ENCODE peak calls at places on chromosomes 6 and 20, in four cellular contexts. K is AG09309; L is left lobe of liver; D is stimulated activated CD4-positive, alpha-beta T cell treated with anti-CD3 and anti-CD28 coated beads, Interleukin-15, amount 100 ng/mL, for 48 hours. M is an unnamed sample.

GRCh38 chr20:61746147-61746646 is 319.5 kb downstream of the TAF4 start:
- DNase-seq in K (no peak), L (no peak), D (no peak), M (no peak)

GRCh38 chr6:156780117-156780641 is 3.0 kb downstream of the ARID1B start:
- DNase-seq in K (peak), L (peak), D (peak), M (peak)

GRCh38 chr6:33752139-33753015 is 5.7 kb upstream of the IP6K3 start:
- DNase-seq in K (no peak), L (no peak), D (no peak), M (no peak)

GRCh38 chr6:39855356-39855995 is 63.3 kb downstream of the DAAM2 start:
- DNase-seq in K (no peak), L (no peak), D (no peak), M (no peak)

GRCh38 chr20:58028123-58028522 is 200.3 kb downstream of the ANKRD60 start:
- DNase-seq in K (no peak), L (no peak), D (no peak), M (no peak)

GRCh38 chr6:139448094-139448649 is 73.7 kb upstream of the CITED2 start:
- DNase-seq in K (no peak), L (no peak), D (no peak), M (no peak)

GRCh38 chr6:111565316-111566221 is 40.1 kb downstream of the TRAF3IP2 start:
- DNase-seq in K (no peak), L (no peak), D (peak), M (peak)

GRCh38 chr20:5065489-5066383 is 54.0 kb downstream of the PCNA start:
- DNase-seq in K (peak), L (peak), D (no peak), M (no peak)

GRCh38 chr6:14499804-14500203 is 382.2 kb downstream of the CD83 start:
- DNase-seq in K (peak), L (no peak), D (no peak), M (no peak)

GRCh38 chr6:33199687-33200233 is 705 bp downstream of the RXRB start:
- DNase-seq in K (no peak), L (no peak), D (no peak), M (peak)

GRCh38 chr20:54065601-54066038 is 4.8 kb downstream of the BCAS1 start:
- DNase-seq in K (no peak), L (no peak), D (no peak), M (no peak)

GRCh38 chr20:49268600-49269365 is 9.1 kb downstream of the ZNFX1 start:
- DNase-seq in K (no peak), L (no peak), D (no peak), M (peak)

GRCh38 chr6:49888742-49889431 is 22.6 kb upstream of the CRISP1 start:
- DNase-seq in K (no peak), L (no peak), D (no peak), M (no peak)

GRCh38 chr6:155894758-155895157 is 439.1 kb upstream of the NOX3 start:
- DNase-seq in K (no peak), L (no peak), D (no peak), M (no peak)

GRCh38 chr6:118333772-118334171 is 214.3 kb upstream of the PLN start:
- DNase-seq in K (no peak), L (no peak), D (no peak), M (no peak)

GRCh38 chr6:6466967-6467761 is 121.4 kb upstream of the LY86 start:
- DNase-seq in K (no peak), L (no peak), D (no peak), M (no peak)

GRCh38 chr6:159875194-159875593 is 15.6 kb upstream of the MAS1 start:
- DNase-seq in K (no peak), L (no peak), D (no peak), M (no peak)

GRCh38 chr6:40882321-40882720 is 156.7 kb downstream of the UNC5CL start:
- DNase-seq in K (no peak), L (no peak), D (no peak), M (no peak)

GRCh38 chr20:58609026-58609425 is 42.1 kb upstream of the STX16 start:
- DNase-seq in K (no peak), L (no peak), D (no peak), M (no peak)

GRCh38 chr6:12291785-12292604 is 1.8 kb downstream of the EDN1 start:
- DNase-seq in K (no peak), L (no peak), D (no peak), M (no peak)

GRCh38 chr6:169224185-169224695 is 29.4 kb downstream of the THBS2 start:
- DNase-seq in K (peak), L (no peak), D (no peak), M (no peak)

GRCh38 chr6:167570460-167571400 is 245.8 kb downstream of the TTLL2 start:
- DNase-seq in K (no peak), L (no peak), D (no peak), M (no peak)

GRCh38 chr20:57071283-57071701 is 195.1 kb downstream of the BMP7 start:
- DNase-seq in K (no peak), L (no peak), D (no peak), M (no peak)

GRCh38 chr20:61938839-61939690 is 126.6 kb downstream of the TAF4 start:
- DNase-seq in K (no peak), L (peak), D (no peak), M (no peak)

GRCh38 chr6:124742971-124743370 is 219.3 kb upstream of the RNF217 start:
- DNase-seq in K (no peak), L (no peak), D (no peak), M (no peak)

GRCh38 chr6:143838395-143838794 is 4.7 kb upstream of the LTV1 start:
- DNase-seq in K (no peak), L (no peak), D (no peak), M (no peak)

GRCh38 chr6:106316376-106316769 is 9.2 kb downstream of the ATG5 start:
- DNase-seq in K (no peak), L (no peak), D (no peak), M (no peak)

GRCh38 chr6:166932116-166932515 is 24.2 kb downstream of the RNASET2 start:
- DNase-seq in K (no peak), L (peak), D (no peak), M (no peak)

GRCh38 chr6:38345586-38345985 is 294.1 kb downstream of the BTBD9 start:
- DNase-seq in K (no peak), L (no peak), D (no peak), M (no peak)

GRCh38 chr20:18197382-18198070 is 59.9 kb downstream of the KAT14 start:
- DNase-seq in K (no peak), L (no peak), D (no peak), M (no peak)

GRCh38 chr6:118968416-118968815 is 33.5 kb upstream of the MCM9 start:
- DNase-seq in K (no peak), L (no peak), D (no peak), M (peak)

GRCh38 chr6:125944434-125944816 is 12.1 kb upstream of the HINT3 start:
- DNase-seq in K (no peak), L (peak), D (no peak), M (no peak)

GRCh38 chr20:18666803-18667460 is 79.1 kb downstream of the DTD1 start:
- DNase-seq in K (no peak), L (no peak), D (no peak), M (no peak)

GRCh38 chr20:44800398-44801046 is 9.8 kb downstream of the RIMS4 start:
- DNase-seq in K (no peak), L (no peak), D (no peak), M (peak)

GRCh38 chr20:54111460-54111859 is 41.1 kb upstream of the BCAS1 start:
- DNase-seq in K (no peak), L (no peak), D (no peak), M (no peak)

GRCh38 chr6:4809999-4810918 is 34.1 kb downstream of the CDYL start:
- DNase-seq in K (no peak), L (no peak), D (no peak), M (no peak)